ENCODE peak calls at places on chromosomes 1 and 21, in eight cellular contexts. D is NCI-H1105; N is hypothalamus; S is fibroblast of lung; Y is astrocyte; O is anterior cingulate cortex; W is cardiac septum; H is activated CD4-positive, alpha-beta T cell treated with anti-CD3 and anti-CD28 coated beads, Interleukin-2, amount 10 ng/mL, durations not matched to agents 7 days and 5 days. V is an unnamed sample.

GRCh38 chr1:170155055-170155454 is 9.3 kb downstream of the NTMT2 start:
- DNase-seq in Y (no peak), S (no peak), H (no peak), N (no peak), O (no peak), D (no peak), W (no peak), V (no peak)

GRCh38 chr21:45590246-45590725 is 48.0 kb upstream of the SLC19A1 start:
- DNase-seq in D (no peak), N (no peak), S (peak), Y (no peak), O (no peak), W (peak), H (peak), V (peak)

GRCh38 chr1:15835205-15835740 is 12.2 kb upstream of the SPEN start:
- DNase-seq in W (no peak), N (no peak), Y (peak), H (peak), D (no peak), O (no peak), S (no peak), V (no peak)

GRCh38 chr1:153565529-153566374 is at the start of gene S100A2:
- DNase-seq in D (no peak), W (no peak), O (no peak), N (no peak), S (peak), Y (peak), H (no peak), V (peak)

GRCh38 chr1:6234502-6235295 is 1.1 kb downstream of the ICMT start:
- DNase-seq in O (no peak), D (no peak), N (no peak), W (no peak), S (peak), Y (peak), H (no peak), V (no peak)

GRCh38 chr1:87399264-87399663 is 70.6 kb downstream of the LMO4 start:
- DNase-seq in H (no peak), S (peak), D (peak), Y (peak), N (no peak), W (no peak), O (no peak), V (no peak)

GRCh38 chr1:37338658-37339057 is 135.7 kb upstream of the ZC3H12A start:
- DNase-seq in H (no peak), W (no peak), O (peak), S (no peak), Y (no peak), D (peak), N (no peak), V (no peak)

GRCh38 chr21:37505963-37506362 is 139.4 kb downstream of the DYRK1A start:
- DNase-seq in N (no peak), H (no peak), D (no peak), S (no peak), O (no peak), W (no peak), Y (no peak), V (no peak)

GRCh38 chr1:2179283-2180013 is 15.1 kb downstream of the FAAP20 start:
- DNase-seq in H (no peak), S (no peak), D (no peak), Y (no peak), W (no peak), N (no peak), O (no peak), V (peak)

GRCh38 chr1:30929135-30929889 is 20.8 kb upstream of the SDC3 start:
- DNase-seq in W (no peak), Y (no peak), H (peak), N (no peak), O (no peak), S (peak), D (peak), V (peak)

GRCh38 chr1:160570847-160571246 is 8.4 kb downstream of the CD84 start:
- DNase-seq in S (no peak), Y (no peak), O (no peak), W (no peak), N (no peak), H (no peak), D (no peak), V (no peak)

GRCh38 chr1:203095061-203095690 is 9.4 kb upstream of the MYOG start:
- DNase-seq in S (no peak), Y (no peak), D (no peak), W (no peak), O (no peak), N (no peak), H (no peak), V (no peak)